ENCODE peak calls at places on chromosomes 4 and X, in nine cellular contexts. M is cardiac muscle cell, J is thoracic aorta, G is aorta, A is mesenchymal stem cell, O is astrocyte, S is psoas muscle, W is pancreas, N is heart left ventricle. X is an unnamed sample.

GRCh38 chr4:141347738-141348524 is 127.2 kb downstream of the ZNF330 start:
- DNase-seq in M (peak; percentile 63), J (no peak), G (no peak), A (peak; percentile 84), O (no peak), S (no peak), W (no peak), N (no peak), X (no peak)

GRCh38 chr4:15778191-15778741 is at the start of gene CD38:
- DNase-seq in M (peak; percentile 20), J (no peak), G (peak; percentile 76), A (peak; percentile 26), O (no peak), S (peak; percentile 33), W (no peak), N (peak; percentile 47), X (no peak)

GRCh38 chrX:48834383-48834709 is 1.1 kb downstream of the PCSK1N start:
- DNase-seq in M (no peak), J (no peak), G (peak; percentile 42), A (no peak), O (no peak), S (no peak), W (no peak), N (no peak), X (no peak)

GRCh38 chr4:150501983-150502382 is 80.0 kb upstream of the MAB21L2 start:
- DNase-seq in M (no peak), J (no peak), G (no peak), A (no peak), O (peak; percentile 25), S (no peak), W (no peak), N (no peak), X (no peak)

GRCh38 chr4:82789377-82789776 is 9.2 kb downstream of the SCD5 start:
- DNase-seq in M (no peak), J (no peak), G (no peak), A (no peak), O (peak; percentile 12), S (no peak), W (no peak), N (no peak), X (no peak)

GRCh38 chr4:1239949-1240305 is 9.0 kb downstream of the CTBP1 start:
- DNase-seq in M (no peak), J (no peak), G (peak; percentile 23), A (no peak), O (no peak), S (no peak), W (no peak), N (no peak), X (no peak)

GRCh38 chrX:13078739-13079444 is 34.5 kb upstream of the FAM9C start:
- DNase-seq in M (peak; percentile 85), J (no peak), G (no peak), A (peak; percentile 85), O (peak; percentile 76), S (peak; percentile 26), W (peak; percentile 53), N (peak; percentile 45), X (no peak)

GRCh38 chr4:47071863-47072441 is 40.6 kb downstream of the GABRB1 start:
- DNase-seq in M (peak; percentile 16), J (no peak), G (no peak), A (peak; percentile 80), O (peak; percentile 86), S (no peak), W (no peak), N (no peak), X (no peak)

GRCh38 chr4:47499705-47500104 is 14.6 kb downstream of the ATP10D start:
- DNase-seq in M (no peak), J (no peak), G (no peak), A (no peak), O (no peak), S (no peak), W (no peak), N (no peak), X (no peak)

GRCh38 chrX:68895339-68896250 is 66.8 kb downstream of the EFNB1 start:
- DNase-seq in M (peak; percentile 66), J (peak; percentile 15), G (peak; percentile 81), A (peak; percentile 76), O (peak; percentile 68), S (peak; percentile 43), W (peak; percentile 2), N (peak; percentile 78), X (no peak)

DNA sequence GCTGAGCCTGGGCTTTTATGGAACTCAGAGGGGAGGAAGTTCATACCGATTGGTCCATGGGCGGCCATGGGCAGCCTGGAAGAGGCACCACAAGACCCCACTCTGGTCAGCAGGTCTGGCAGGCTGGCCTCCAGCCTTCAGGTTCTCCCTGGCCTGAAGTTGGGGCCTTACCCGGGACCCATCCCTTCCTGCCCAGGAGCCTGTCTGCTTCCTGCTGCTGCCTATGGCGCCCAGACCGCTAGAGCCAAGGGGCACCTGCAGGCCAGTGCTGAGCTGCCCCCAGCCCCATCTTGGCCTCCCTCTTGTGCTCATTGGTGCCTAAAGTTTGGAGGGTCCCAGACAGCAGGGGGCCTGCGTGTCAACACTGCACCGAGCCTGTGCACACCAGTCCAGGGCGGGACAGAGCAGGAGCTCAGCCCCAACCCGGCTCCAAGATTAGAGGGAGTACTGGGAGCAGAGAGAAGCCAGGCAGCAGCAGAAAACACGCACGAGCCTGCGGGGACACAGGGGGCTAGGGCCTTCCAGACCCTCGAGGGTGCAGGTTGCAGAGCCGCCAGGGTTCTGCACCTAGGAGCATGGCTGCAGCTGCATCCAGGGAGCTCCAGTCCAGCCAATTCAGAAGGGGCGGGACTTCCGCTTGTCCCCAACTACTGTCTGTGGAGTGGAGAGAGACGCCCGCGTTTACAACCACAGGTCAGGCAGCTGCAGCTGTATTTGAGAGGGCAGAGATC is 30.7 kb upstream of the ZNF280C start:
- DNase-seq in M (no peak), J (no peak), G (no peak), A (no peak), O (no peak), S (no peak), W (peak; percentile 11), N (no peak), X (no peak)
- H3K4me3 ChIP-seq in M (no peak overlapping the region), J (no peak overlapping the region), G (no peak overlapping the region), A (no peak overlapping the region), O (no peak overlapping the region), S (no peak overlapping the region), W (no peak overlapping the region), N (no peak overlapping the region), X (no peak overlapping the region)

GRCh38 chr4:91935217-91935616 is 368.5 kb upstream of the GRID2 start:
- DNase-seq in M (no peak), J (no peak), G (no peak), A (no peak), O (no peak), S (no peak), W (no peak), N (no peak), X (no peak)
- H3K9me3 ChIP-seq in M (no peaks in the 10 kb centered on the region), J (no peaks in the 10 kb centered on the region), G (no peaks in the 10 kb centered on the region), A (peaks cover 3% of the 10 kb centered on the region), O (no peaks in the 10 kb centered on the region), S (no peaks in the 10 kb centered on the region), W (no peaks in the 10 kb centered on the region), N (no peaks in the 10 kb centered on the region), X (no peaks in the 10 kb centered on the region)

DNA sequence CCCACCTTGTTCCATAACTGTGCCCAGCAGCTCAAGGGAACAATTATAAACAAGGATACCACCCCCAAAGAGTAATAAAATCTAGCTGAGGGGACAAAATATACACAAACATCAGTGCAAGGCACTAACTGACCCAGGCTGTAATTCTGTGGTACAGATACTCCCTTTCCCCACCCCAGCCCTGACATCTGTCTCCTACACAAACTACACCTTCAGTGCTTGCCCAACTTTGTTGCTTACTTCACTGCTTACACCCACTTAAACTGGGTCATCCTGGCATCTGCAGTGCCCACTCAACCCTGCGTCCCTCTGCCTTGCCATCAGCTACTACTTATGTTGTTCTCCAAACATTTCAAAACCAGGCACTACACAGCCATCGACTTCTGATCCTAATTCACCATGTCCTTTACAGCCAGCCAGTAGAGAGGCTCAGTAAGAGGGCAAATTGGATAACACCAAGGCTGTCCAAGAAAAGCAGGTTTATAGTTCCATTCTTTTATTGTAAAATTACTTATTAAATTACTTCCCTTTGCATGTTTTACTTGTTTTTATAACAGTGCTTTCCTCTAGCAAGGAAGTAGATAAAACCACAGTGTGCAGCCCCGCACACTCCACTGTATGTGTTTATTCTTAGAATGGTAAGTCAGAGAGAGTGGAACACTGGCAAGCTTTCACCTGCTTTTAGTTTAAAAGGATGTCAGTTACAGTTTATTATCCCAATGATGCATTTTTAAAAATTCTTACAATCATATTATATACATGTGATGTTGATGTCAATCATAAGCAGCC is 149.6 kb downstream of the INPP4B start:
- DNase-seq in M (no peak), J (no peak), G (no peak), A (no peak), O (no peak), S (no peak), W (no peak), N (no peak), X (no peak)
- H3K4me3 ChIP-seq in M (no peak overlapping the region), J (no peak overlapping the region), G (no peak overlapping the region), A (no peak overlapping the region), O (no peak overlapping the region), S (no peak overlapping the region), W (no peak overlapping the region), N (no peak overlapping the region), X (no peak overlapping the region)

GRCh38 chr4:129064717-129065116 is 28.6 kb downstream of the SCLT1 start:
- DNase-seq in M (peak; percentile 58), J (no peak), G (no peak), A (peak; percentile 3), O (peak; percentile 73), S (no peak), W (no peak), N (no peak), X (no peak)
- H3K9me3 ChIP-seq in M (no peaks in the 10 kb centered on the region), J (peaks cover 39% of the 10 kb centered on the region), G (peaks cover 19% of the 10 kb centered on the region), A (peaks cover 43% of the 10 kb centered on the region), O (peaks cover 7% of the 10 kb centered on the region), S (peaks cover 38% of the 10 kb centered on the region), W (peaks cover 4% of the 10 kb centered on the region), N (peaks cover 78% of the 10 kb centered on the region), X (peaks cover 22% of the 10 kb centered on the region)

GRCh38 chr4:145939856-145940255 is 1.2 kb upstream of the ZNF827 start:
- DNase-seq in M (no peak), J (no peak), G (no peak), A (no peak), O (peak; percentile 70), S (no peak), W (no peak), N (no peak), X (no peak)
- H3K4me3 ChIP-seq in M (no peak overlapping the region), J (no peak overlapping the region), G (no peak overlapping the region), A (no peak overlapping the region), O (peak overlapping the region; percentile 99), S (no peak overlapping the region), W (no peak overlapping the region), N (no peak overlapping the region), X (no peak overlapping the region)

DNA sequence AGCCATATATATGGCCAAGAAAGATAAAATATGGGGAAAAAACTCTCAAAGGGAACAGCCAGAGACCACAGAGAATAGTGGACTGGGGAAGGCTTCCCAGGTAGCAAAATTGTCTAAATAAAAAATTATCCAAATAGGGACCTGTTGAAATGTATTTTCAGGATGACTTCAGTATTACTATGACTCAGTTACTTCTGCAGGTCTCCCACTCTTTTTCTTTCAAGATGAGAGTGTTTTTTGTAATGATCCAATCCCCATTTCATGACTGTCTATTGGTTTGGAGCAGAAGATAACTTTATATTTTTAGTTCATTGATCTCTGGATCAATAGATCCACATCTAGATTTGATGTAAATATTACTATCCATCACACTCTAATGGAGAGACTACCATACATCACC is 372.1 kb upstream of the EMCN start:
- DNase-seq in M (no peak), J (no peak), G (no peak), A (no peak), O (no peak), S (no peak), W (no peak), N (no peak), X (no peak)
- H3K9me3 ChIP-seq in M (no peaks in the 10 kb centered on the region), J (no peaks in the 10 kb centered on the region), G (no peaks in the 10 kb centered on the region), A (peaks cover 24% of the 10 kb centered on the region), O (no peaks in the 10 kb centered on the region), S (peaks cover 10% of the 10 kb centered on the region), W (no peaks in the 10 kb centered on the region), N (peaks cover 37% of the 10 kb centered on the region), X (no peaks in the 10 kb centered on the region)